ENCODE peak calls at places on chromosomes 4 and X, in four cellular contexts. One of them, this sample, is unnamed.

GRCh38 chr4:129929984-129930383 is 834.0 kb downstream of the C4orf33 start:
- DNase-seq in naive thymus-derived CD4-positive, alpha-beta T cell: no peak
- DNase-seq in testis: no peak
- DNase-seq in tibial artery: no peak
- DNase-seq in this sample: no peak

GRCh38 chr4:2857349-2857927 is 13.8 kb downstream of the ADD1 start:
- DNase-seq in testis: no peak
- DNase-seq in naive thymus-derived CD4-positive, alpha-beta T cell: no peak
- DNase-seq in tibial artery: no peak
- DNase-seq in this sample: no peak

GRCh38 chr4:90951037-90951436 is 823.8 kb downstream of the CCSER1 start:
- DNase-seq in naive thymus-derived CD4-positive, alpha-beta T cell: no peak
- DNase-seq in tibial artery: no peak
- DNase-seq in testis: no peak
- DNase-seq in this sample: peak; percentile 31

GRCh38 chrX:56066016-56066415 is 166.1 kb upstream of the KLF8 start:
- DNase-seq in tibial artery: no peak
- DNase-seq in testis: no peak
- DNase-seq in naive thymus-derived CD4-positive, alpha-beta T cell: no peak
- DNase-seq in this sample: no peak

GRCh38 chrX:96889726-96890125 is 6.0 kb downstream of the RPA4 start:
- DNase-seq in testis: no peak
- DNase-seq in tibial artery: no peak
- DNase-seq in naive thymus-derived CD4-positive, alpha-beta T cell: no peak
- DNase-seq in this sample: no peak

GRCh38 chrX:111244238-111244750 is 26.0 kb downstream of the CAPN6 start:
- DNase-seq in tibial artery: no peak
- DNase-seq in testis: no peak
- DNase-seq in naive thymus-derived CD4-positive, alpha-beta T cell: no peak
- DNase-seq in this sample: peak; percentile 83

GRCh38 chr4:159515314-159516025 is 412.6 kb downstream of the RAPGEF2 start:
- DNase-seq in tibial artery: no peak
- DNase-seq in naive thymus-derived CD4-positive, alpha-beta T cell: no peak
- DNase-seq in testis: no peak
- DNase-seq in this sample: no peak

GRCh38 chr4:41750158-41750623 is 1.7 kb upstream of the PHOX2B start:
- DNase-seq in tibial artery: no peak
- DNase-seq in naive thymus-derived CD4-positive, alpha-beta T cell: no peak
- DNase-seq in testis: no peak
- DNase-seq in this sample: no peak

GRCh38 chrX:107826286-107827136 is 845 bp downstream of the MID2 start:
- DNase-seq in naive thymus-derived CD4-positive, alpha-beta T cell: peak; percentile 46
- DNase-seq in tibial artery: no peak
- DNase-seq in testis: peak; percentile 24
- DNase-seq in this sample: peak; percentile 21

GRCh38 chr4:131002132-131002531 is 1906.2 kb downstream of the C4orf33 start:
- DNase-seq in tibial artery: no peak
- DNase-seq in naive thymus-derived CD4-positive, alpha-beta T cell: no peak
- DNase-seq in testis: no peak
- DNase-seq in this sample: no peak

GRCh38 chr4:620851-621261 is 4.5 kb upstream of the PDE6B start:
- DNase-seq in tibial artery: no peak
- DNase-seq in testis: no peak
- DNase-seq in naive thymus-derived CD4-positive, alpha-beta T cell: no peak
- DNase-seq in this sample: no peak

GRCh38 chrX:128020701-128021100 is 31.5 kb downstream of the ACTRT1 start:
- DNase-seq in naive thymus-derived CD4-positive, alpha-beta T cell: no peak
- DNase-seq in tibial artery: no peak
- DNase-seq in testis: no peak
- DNase-seq in this sample: peak; percentile 8

GRCh38 chrX:102129473-102129872 is 4.0 kb downstream of the TCEAL2 start:
- DNase-seq in naive thymus-derived CD4-positive, alpha-beta T cell: no peak
- DNase-seq in testis: no peak
- DNase-seq in tibial artery: no peak
- DNase-seq in this sample: no peak

GRCh38 chr4:103111598-103111997 is 12.0 kb upstream of the BDH2 start:
- DNase-seq in tibial artery: no peak
- DNase-seq in testis: no peak
- DNase-seq in naive thymus-derived CD4-positive, alpha-beta T cell: no peak
- DNase-seq in this sample: no peak

GRCh38 chrX:65601530-65602281 is 65.7 kb upstream of the MSN start:
- DNase-seq in testis: peak; percentile 57
- DNase-seq in tibial artery: peak; percentile 88
- DNase-seq in naive thymus-derived CD4-positive, alpha-beta T cell: peak; percentile 74
- DNase-seq in this sample: peak; percentile 6
- H3K27ac ChIP-seq in testis: peak overlapping the region; percentile 90
- H3K27ac ChIP-seq in tibial artery: peak overlapping the region; percentile 87
- H3K27ac ChIP-seq in naive thymus-derived CD4-positive, alpha-beta T cell: peak overlapping the region; percentile 59
- H3K27ac ChIP-seq in this sample: no peak overlapping the region

GRCh38 chr4:113561092-113561491 is 200.4 kb downstream of the CAMK2D start:
- DNase-seq in naive thymus-derived CD4-positive, alpha-beta T cell: no peak
- DNase-seq in tibial artery: no peak
- DNase-seq in testis: no peak
- DNase-seq in this sample: peak; percentile 14
- H3K4me1 ChIP-seq in naive thymus-derived CD4-positive, alpha-beta T cell: peaks cover 18% of the 10 kb centered on the region
- H3K4me1 ChIP-seq in tibial artery: peaks cover 19% of the 10 kb centered on the region
- H3K4me1 ChIP-seq in testis: no peaks in the 10 kb centered on the region
- H3K4me1 ChIP-seq in this sample: peaks cover 12% of the 10 kb centered on the region

GRCh38 chrX:140492360-140492994 is 12.4 kb downstream of the SOX3 start:
- DNase-seq in tibial artery: no peak
- DNase-seq in naive thymus-derived CD4-positive, alpha-beta T cell: no peak
- DNase-seq in testis: no peak
- DNase-seq in this sample: no peak
- H3K27ac ChIP-seq in tibial artery: no peak overlapping the region
- H3K27ac ChIP-seq in naive thymus-derived CD4-positive, alpha-beta T cell: no peak overlapping the region
- H3K27ac ChIP-seq in testis: no peak overlapping the region
- H3K27ac ChIP-seq in this sample: no peak overlapping the region

GRCh38 chr4:139777757-139778156 is 112.1 kb downstream of the MGST2 start:
- DNase-seq in tibial artery: no peak
- DNase-seq in testis: no peak
- DNase-seq in naive thymus-derived CD4-positive, alpha-beta T cell: no peak
- DNase-seq in this sample: no peak
- H3K4me1 ChIP-seq in tibial artery: no peaks in the 10 kb centered on the region
- H3K4me1 ChIP-seq in testis: no peaks in the 10 kb centered on the region
- H3K4me1 ChIP-seq in naive thymus-derived CD4-positive, alpha-beta T cell: no peaks in the 10 kb centered on the region
- H3K4me1 ChIP-seq in this sample: peaks cover 10% of the 10 kb centered on the region

GRCh38 chr4:187491421-187491820 is 504.1 kb upstream of the ZFP42 start:
- DNase-seq in naive thymus-derived CD4-positive, alpha-beta T cell: no peak
- DNase-seq in testis: no peak
- DNase-seq in tibial artery: no peak
- DNase-seq in this sample: no peak

GRCh38 chr4:187491959-187492358 is 503.6 kb upstream of the ZFP42 start:
- DNase-seq in tibial artery: no peak
- DNase-seq in testis: no peak
- DNase-seq in naive thymus-derived CD4-positive, alpha-beta T cell: no peak
- DNase-seq in this sample: no peak

DNA sequence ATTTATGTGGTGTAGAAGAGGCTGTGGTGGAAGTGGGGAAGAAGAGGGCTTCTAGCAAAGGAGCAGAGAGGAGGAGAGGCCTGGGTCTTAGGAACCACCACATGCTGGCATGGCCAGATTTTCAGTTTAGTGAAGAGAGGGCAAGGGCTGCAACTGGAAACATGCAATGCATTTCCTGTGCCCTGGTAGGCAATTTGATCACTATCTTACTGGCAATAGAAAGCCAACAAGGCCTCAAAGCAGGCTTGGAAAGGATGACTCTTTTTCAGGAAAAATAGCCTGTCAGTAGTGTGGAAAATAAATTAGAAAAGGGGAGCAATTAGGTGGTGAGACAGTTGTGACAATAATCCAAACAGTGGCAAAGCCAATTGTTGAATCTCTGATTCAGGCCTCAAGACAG is 501.9 kb upstream of the ZFP42 start:
- DNase-seq in tibial artery: no peak
- DNase-seq in naive thymus-derived CD4-positive, alpha-beta T cell: no peak
- DNase-seq in testis: no peak
- DNase-seq in this sample: no peak
- H3K27ac ChIP-seq in tibial artery: no peak overlapping the region
- H3K27ac ChIP-seq in naive thymus-derived CD4-positive, alpha-beta T cell: no peak overlapping the region
- H3K27ac ChIP-seq in testis: no peak overlapping the region
- H3K27ac ChIP-seq in this sample: no peak overlapping the region

GRCh38 chrX:19748898-19749680 is 138.3 kb downstream of the SH3KBP1 start:
- DNase-seq in testis: no peak
- DNase-seq in tibial artery: no peak
- DNase-seq in naive thymus-derived CD4-positive, alpha-beta T cell: no peak
- DNase-seq in this sample: no peak

GRCh38 chrX:19753368-19753767 is 134.0 kb downstream of the SH3KBP1 start:
- DNase-seq in tibial artery: no peak
- DNase-seq in naive thymus-derived CD4-positive, alpha-beta T cell: no peak
- DNase-seq in testis: no peak
- DNase-seq in this sample: no peak

GRCh38 chrX:19750028-19750786 is 137.2 kb downstream of the SH3KBP1 start:
- DNase-seq in testis: no peak
- DNase-seq in naive thymus-derived CD4-positive, alpha-beta T cell: no peak
- DNase-seq in tibial artery: no peak
- DNase-seq in this sample: no peak

GRCh38 chrX:19752043-19752442 is 135.4 kb downstream of the SH3KBP1 start:
- DNase-seq in tibial artery: no peak
- DNase-seq in naive thymus-derived CD4-positive, alpha-beta T cell: no peak
- DNase-seq in testis: no peak
- DNase-seq in this sample: no peak

GRCh38 chrX:19751068-19751467 is 136.3 kb downstream of the SH3KBP1 start:
- DNase-seq in tibial artery: no peak
- DNase-seq in naive thymus-derived CD4-positive, alpha-beta T cell: no peak
- DNase-seq in testis: no peak
- DNase-seq in this sample: peak; percentile 18
- H3K4me1 ChIP-seq in tibial artery: no peaks in the 10 kb centered on the region
- H3K4me1 ChIP-seq in naive thymus-derived CD4-positive, alpha-beta T cell: peaks cover 77% of the 10 kb centered on the region
- H3K4me1 ChIP-seq in testis: no peaks in the 10 kb centered on the region
- H3K4me1 ChIP-seq in this sample: peaks cover 3% of the 10 kb centered on the region

GRCh38 chr4:11702886-11703555 is 274.3 kb upstream of the HS3ST1 start:
- DNase-seq in testis: no peak
- DNase-seq in tibial artery: no peak
- DNase-seq in naive thymus-derived CD4-positive, alpha-beta T cell: no peak
- DNase-seq in this sample: no peak
- H3K27ac ChIP-seq in testis: no peak overlapping the region
- H3K27ac ChIP-seq in tibial artery: no peak overlapping the region
- H3K27ac ChIP-seq in naive thymus-derived CD4-positive, alpha-beta T cell: no peak overlapping the region
- H3K27ac ChIP-seq in this sample: no peak overlapping the region

GRCh38 chr4:5752803-5753184 is 41.8 kb downstream of the EVC start:
- DNase-seq in naive thymus-derived CD4-positive, alpha-beta T cell: no peak
- DNase-seq in testis: no peak
- DNase-seq in tibial artery: no peak
- DNase-seq in this sample: no peak
- H3K4me1 ChIP-seq in naive thymus-derived CD4-positive, alpha-beta T cell: no peaks in the 10 kb centered on the region
- H3K4me1 ChIP-seq in testis: no peaks in the 10 kb centered on the region
- H3K4me1 ChIP-seq in tibial artery: peaks cover 5% of the 10 kb centered on the region
- H3K4me1 ChIP-seq in this sample: peaks cover 8% of the 10 kb centered on the region

This sample was measured in SJCRH30.